ENCODE peak calls at places on chromosomes 5 and 9, in eight cellular contexts. One of them, this sample, is unnamed.

GRCh38 chr9:12816656-12817101 is 41.9 kb downstream of the LURAP1L start:
- DNase-seq in activated naive CD4-positive, alpha-beta T cell: no peak
- DNase-seq in activated CD4-positive, CD25-positive, alpha-beta regulatory T cell: no peak
- DNase-seq in aorta: no peak
- DNase-seq in RKO: no peak
- DNase-seq in occipital lobe: no peak
- DNase-seq in left cardiac atrium: no peak
- DNase-seq in H7: no peak
- DNase-seq in this sample: no peak

GRCh38 chr9:94586316-94586715 is 7.3 kb downstream of the FBP2 start:
- DNase-seq in occipital lobe: no peak
- DNase-seq in aorta: no peak
- DNase-seq in left cardiac atrium: no peak
- DNase-seq in RKO: no peak
- DNase-seq in H7: no peak
- DNase-seq in activated naive CD4-positive, alpha-beta T cell: no peak
- DNase-seq in activated CD4-positive, CD25-positive, alpha-beta regulatory T cell: no peak
- DNase-seq in this sample: no peak

GRCh38 chr9:121906074-121906520 is 187.0 kb downstream of the TTLL11 start:
- DNase-seq in occipital lobe: no peak
- DNase-seq in RKO: no peak
- DNase-seq in aorta: no peak
- DNase-seq in left cardiac atrium: no peak
- DNase-seq in activated CD4-positive, CD25-positive, alpha-beta regulatory T cell: no peak
- DNase-seq in H7: no peak
- DNase-seq in activated naive CD4-positive, alpha-beta T cell: no peak
- DNase-seq in this sample: no peak

GRCh38 chr5:146041180-146041789 is 64.1 kb downstream of the PLAC8L1 start:
- DNase-seq in activated CD4-positive, CD25-positive, alpha-beta regulatory T cell: no peak
- DNase-seq in RKO: peak
- DNase-seq in occipital lobe: no peak
- DNase-seq in activated naive CD4-positive, alpha-beta T cell: no peak
- DNase-seq in H7: no peak
- DNase-seq in left cardiac atrium: no peak
- DNase-seq in aorta: no peak
- DNase-seq in this sample: no peak

GRCh38 chr9:71131145-71131544 is 9.7 kb upstream of the TRPM3 start:
- DNase-seq in left cardiac atrium: no peak
- DNase-seq in RKO: no peak
- DNase-seq in activated naive CD4-positive, alpha-beta T cell: no peak
- DNase-seq in activated CD4-positive, CD25-positive, alpha-beta regulatory T cell: no peak
- DNase-seq in H7: no peak
- DNase-seq in aorta: no peak
- DNase-seq in occipital lobe: no peak
- DNase-seq in this sample: no peak

GRCh38 chr5:36744678-36745659 is 131.6 kb upstream of the NIPBL start:
- DNase-seq in aorta: peak
- DNase-seq in activated naive CD4-positive, alpha-beta T cell: no peak
- DNase-seq in left cardiac atrium: peak
- DNase-seq in RKO: peak
- DNase-seq in H7: peak
- DNase-seq in occipital lobe: peak
- DNase-seq in activated CD4-positive, CD25-positive, alpha-beta regulatory T cell: no peak
- DNase-seq in this sample: no peak

GRCh38 chr9:124513374-124513994 is 6.3 kb upstream of the NR5A1 start:
- DNase-seq in left cardiac atrium: no peak
- DNase-seq in aorta: peak
- DNase-seq in activated naive CD4-positive, alpha-beta T cell: no peak
- DNase-seq in occipital lobe: no peak
- DNase-seq in RKO: no peak
- DNase-seq in H7: peak
- DNase-seq in activated CD4-positive, CD25-positive, alpha-beta regulatory T cell: no peak
- DNase-seq in this sample: no peak

GRCh38 chr9:33906769-33907168 is 89.8 kb downstream of the UBE2R2 start:
- DNase-seq in aorta: no peak
- DNase-seq in H7: no peak
- DNase-seq in activated naive CD4-positive, alpha-beta T cell: no peak
- DNase-seq in RKO: no peak
- DNase-seq in left cardiac atrium: no peak
- DNase-seq in occipital lobe: no peak
- DNase-seq in activated CD4-positive, CD25-positive, alpha-beta regulatory T cell: no peak
- DNase-seq in this sample: no peak

GRCh38 chr9:117672397-117672796 is 31.8 kb upstream of the TLR4 start:
- DNase-seq in occipital lobe: no peak
- DNase-seq in H7: no peak
- DNase-seq in left cardiac atrium: no peak
- DNase-seq in activated naive CD4-positive, alpha-beta T cell: no peak
- DNase-seq in RKO: no peak
- DNase-seq in aorta: no peak
- DNase-seq in activated CD4-positive, CD25-positive, alpha-beta regulatory T cell: no peak
- DNase-seq in this sample: no peak

GRCh38 chr5:33588654-33589372 is 148.0 kb downstream of the TARS1 start:
- DNase-seq in H7: peak
- DNase-seq in aorta: no peak
- DNase-seq in RKO: no peak
- DNase-seq in occipital lobe: no peak
- DNase-seq in left cardiac atrium: no peak
- DNase-seq in activated naive CD4-positive, alpha-beta T cell: no peak
- DNase-seq in activated CD4-positive, CD25-positive, alpha-beta regulatory T cell: no peak
- DNase-seq in this sample: peak

GRCh38 chr9:74951725-74952151 is 974 bp downstream of the C9orf40 start:
- DNase-seq in aorta: peak
- DNase-seq in left cardiac atrium: peak
- DNase-seq in activated CD4-positive, CD25-positive, alpha-beta regulatory T cell: peak
- DNase-seq in H7: no peak
- DNase-seq in RKO: peak
- DNase-seq in occipital lobe: peak
- DNase-seq in activated naive CD4-positive, alpha-beta T cell: peak
- DNase-seq in this sample: peak